ENCODE peak calls at places on chromosomes 12 and 14, in eight cellular contexts. K, W, Q, T, F, M, L and N are unnamed samples.
A peak's percentile ranks its signal among the peaks of the same experiment; 100 is the strongest.

GRCh38 chr12:84201976-84202375 is 710.6 kb downstream of the SLC6A15 start:
- DNase-seq in K (no peak), W (no peak), Q (no peak), T (no peak), F (no peak), M (no peak), L (no peak), N (no peak)

GRCh38 chr14:54783660-54784015 is 119.0 kb downstream of the GCH1 start:
- DNase-seq in K (no peak), W (no peak), Q (no peak), T (no peak), F (no peak), M (no peak), L (no peak), N (peak; percentile 24)

GRCh38 chr12:122820838-122821271 is 14.4 kb upstream of the HIP1R start:
- DNase-seq in K (no peak), W (no peak), Q (no peak), T (no peak), F (no peak), M (no peak), L (no peak), N (no peak)

GRCh38 chr12:47820631-47821345 is 1.1 kb upstream of the HDAC7 start:
- DNase-seq in K (no peak), W (no peak), Q (no peak), T (peak; percentile 97), F (peak; percentile 94), M (peak; percentile 85), L (peak; percentile 94), N (peak; percentile 100)

GRCh38 chr12:30599631-30600030 is 96.0 kb downstream of the IPO8 start:
- DNase-seq in K (no peak), W (no peak), Q (no peak), T (no peak), F (no peak), M (no peak), L (no peak), N (no peak)

GRCh38 chr14:105537580-105538474 is 11.4 kb downstream of the TMEM121 start:
- DNase-seq in K (no peak), W (no peak), Q (peak; percentile 67), T (no peak), F (peak; percentile 70), M (peak; percentile 71), L (peak; percentile 40), N (peak; percentile 67)

GRCh38 chr12:49292729-49293055 is 2.3 kb upstream of the PRPH start:
- DNase-seq in K (no peak), W (no peak), Q (no peak), T (no peak), F (no peak), M (no peak), L (no peak), N (no peak)

GRCh38 chr14:62006116-62006737 is 244.0 kb downstream of the SNAPC1 start:
- DNase-seq in K (peak; percentile 49), W (no peak), Q (no peak), T (no peak), F (no peak), M (no peak), L (no peak), N (no peak)

GRCh38 chr14:91358654-91359210 is 58.9 kb downstream of the CCDC88C start:
- DNase-seq in K (no peak), W (no peak), Q (no peak), T (no peak), F (no peak), M (no peak), L (no peak), N (no peak)

GRCh38 chr14:23916446-23916845 is 37.1 kb upstream of the DHRS4 start:
- DNase-seq in K (no peak), W (no peak), Q (no peak), T (no peak), F (no peak), M (no peak), L (no peak), N (no peak)

GRCh38 chr14:102579696-102580551 is 12.5 kb upstream of the RCOR1 start:
- DNase-seq in K (no peak), W (no peak), Q (no peak), T (peak; percentile 30), F (peak; percentile 78), M (no peak), L (no peak), N (peak; percentile 60)

GRCh38 chr14:20327005-20327869 is 5.8 kb downstream of the CCNB1IP1 start:
- DNase-seq in K (peak; percentile 79), W (peak; percentile 44), Q (no peak), T (peak; percentile 38), F (peak; percentile 83), M (no peak), L (peak; percentile 65), N (no peak)

GRCh38 chr12:21918456-21918855 is 22.8 kb downstream of the ABCC9 start:
- DNase-seq in K (no peak), W (no peak), Q (no peak), T (no peak), F (no peak), M (no peak), L (no peak), N (no peak)

GRCh38 chr12:67651380-67651695 is 2.8 kb downstream of the DYRK2 start:
- DNase-seq in K (peak; percentile 70), W (no peak), Q (no peak), T (no peak), F (peak; percentile 66), M (no peak), L (peak; percentile 10), N (no peak)

GRCh38 chr14:29805415-29806123 is 122.1 kb downstream of the PRKD1 start:
- DNase-seq in K (no peak), W (no peak), Q (no peak), T (peak; percentile 48), F (peak; percentile 62), M (no peak), L (no peak), N (no peak)